ENCODE peak calls at places on chromosomes 6 and 20, in four cellular contexts. J, I, Z and F are unnamed samples. For H3K27me3, the result is how much of the 10 kb centered on the place peaks cover.

GRCh38 chr20:10671221-10671849 is 2.5 kb downstream of the JAG1 start:
- DNase-seq in J (no peak), I (peak), Z (peak), F (no peak)

GRCh38 chr6:15547379-15547778 is 115.4 kb downstream of the DTNBP1 start:
- DNase-seq in Z (no peak), J (no peak), I (peak), F (no peak)

GRCh38 chr6:107511410-107512070 is 21.6 kb downstream of the SOBP start:
- DNase-seq in Z (peak), I (no peak), J (no peak), F (peak)

GRCh38 chr20:32387262-32387661 is 29.1 kb downstream of the ASXL1 start:
- DNase-seq in I (no peak), J (peak), Z (no peak), F (no peak)

GRCh38 chr20:25309395-25310267 is 61.7 kb downstream of the PYGB start:
- DNase-seq in J (no peak), I (peak), Z (peak), F (no peak)

GRCh38 chr20:2708073-2708415 is 15.5 kb downstream of the EBF4 start:
- DNase-seq in Z (no peak), I (no peak), J (no peak), F (no peak)

GRCh38 chr6:506508-506907 is 115.0 kb downstream of the IRF4 start:
- DNase-seq in I (no peak), J (no peak), Z (no peak), F (no peak)

GRCh38 chr6:127484207-127484858 is 25.1 kb upstream of the KIAA0408 start:
- DNase-seq in I (peak), J (peak), Z (no peak), F (no peak)

GRCh38 chr6:11161031-11161966 is 49.8 kb upstream of the ERVFRD-1 start:
- DNase-seq in J (no peak), I (no peak), Z (no peak), F (no peak)

GRCh38 chr20:38196592-38196991 is 31.5 kb upstream of the TGM2 start:
- DNase-seq in I (peak), J (no peak), Z (peak), F (peak)

GRCh38 chr6:158039571-158040050 is 57.9 kb downstream of the SYNJ2 start:
- DNase-seq in Z (peak), I (no peak), J (no peak), F (peak)

GRCh38 chr6:146813554-146813953 is 214.8 kb downstream of the ADGB start:
- DNase-seq in J (no peak), Z (no peak), I (peak), F (no peak)

GRCh38 chr20:14992961-14993360 is 655.5 kb upstream of the FLRT3 start:
- DNase-seq in Z (no peak), I (no peak), J (no peak), F (no peak)

GRCh38 chr6:107107791-107108190 is 7.5 kb downstream of the BEND3 start:
- DNase-seq in Z (peak), J (no peak), I (no peak), F (no peak)

GRCh38 chr6:5339757-5340156 is 78.4 kb downstream of the FARS2 start:
- DNase-seq in I (no peak), Z (no peak), J (no peak), F (no peak)

GRCh38 chr6:20707166-20707485 is 172.9 kb downstream of the CDKAL1 start:
- DNase-seq in Z (no peak), I (no peak), J (no peak), F (no peak)

GRCh38 chr20:329325-329695 is 4.0 kb downstream of the SOX12 start:
- DNase-seq in Z (no peak), J (no peak), I (no peak), F (no peak)

GRCh38 chr6:28081486-28081751 is 1.1 kb downstream of the ZNF165 start:
- DNase-seq in Z (no peak), I (no peak), J (peak), F (no peak)

GRCh38 chr6:3314621-3315020 is 55.9 kb downstream of the PSMG4 start:
- DNase-seq in Z (peak), I (no peak), J (no peak), F (no peak)

GRCh38 chr6:149995971-149996370 is 29.4 kb downstream of the RAET1L start:
- DNase-seq in J (no peak), Z (no peak), I (no peak), F (no peak)
- H3K27me3 ChIP-seq in J (under half), Z (under half), I (under half), F (under half)

GRCh38 chr6:90599151-90599550 is 12.3 kb upstream of the MAP3K7 start:
- DNase-seq in I (no peak), Z (no peak), J (no peak), F (no peak)
- H3K27me3 ChIP-seq in I (under half), Z (under half), J (under half), F (under half)

DNA sequence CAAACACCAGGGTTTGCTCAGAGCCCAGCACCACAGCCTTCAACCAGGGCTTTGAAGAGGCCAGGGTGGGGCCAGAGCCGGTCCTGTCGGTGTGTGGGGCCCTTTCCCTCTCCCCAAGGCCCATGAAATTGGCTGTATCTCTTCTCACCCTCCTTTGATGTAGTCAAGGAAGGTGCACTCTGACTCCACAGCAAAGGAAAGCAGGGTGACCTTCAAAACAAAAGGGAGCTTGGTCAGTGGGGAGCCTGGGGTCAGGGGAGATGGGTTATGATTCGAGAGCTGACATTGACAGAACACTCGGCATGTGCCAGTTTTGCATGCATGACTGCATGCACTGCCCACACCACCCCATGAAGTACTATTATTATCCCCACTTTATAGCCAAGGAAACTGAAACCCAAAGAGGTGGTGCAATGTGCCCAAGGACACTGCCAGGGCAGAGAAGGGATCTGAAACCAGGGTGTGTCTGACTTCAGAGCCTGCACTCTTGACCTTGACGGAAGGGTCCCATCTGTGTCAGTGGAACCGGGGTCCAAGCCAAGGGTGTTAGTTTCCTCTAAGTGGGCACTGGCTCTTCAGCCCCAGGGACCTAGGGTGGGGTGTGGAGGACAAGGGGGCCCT is 55.4 kb downstream of the RAB44 start:
- DNase-seq in I (no peak), J (no peak), Z (no peak), F (peak)
- H3K27me3 ChIP-seq in I (under half), J (under half), Z (under half), F (under half)

DNA sequence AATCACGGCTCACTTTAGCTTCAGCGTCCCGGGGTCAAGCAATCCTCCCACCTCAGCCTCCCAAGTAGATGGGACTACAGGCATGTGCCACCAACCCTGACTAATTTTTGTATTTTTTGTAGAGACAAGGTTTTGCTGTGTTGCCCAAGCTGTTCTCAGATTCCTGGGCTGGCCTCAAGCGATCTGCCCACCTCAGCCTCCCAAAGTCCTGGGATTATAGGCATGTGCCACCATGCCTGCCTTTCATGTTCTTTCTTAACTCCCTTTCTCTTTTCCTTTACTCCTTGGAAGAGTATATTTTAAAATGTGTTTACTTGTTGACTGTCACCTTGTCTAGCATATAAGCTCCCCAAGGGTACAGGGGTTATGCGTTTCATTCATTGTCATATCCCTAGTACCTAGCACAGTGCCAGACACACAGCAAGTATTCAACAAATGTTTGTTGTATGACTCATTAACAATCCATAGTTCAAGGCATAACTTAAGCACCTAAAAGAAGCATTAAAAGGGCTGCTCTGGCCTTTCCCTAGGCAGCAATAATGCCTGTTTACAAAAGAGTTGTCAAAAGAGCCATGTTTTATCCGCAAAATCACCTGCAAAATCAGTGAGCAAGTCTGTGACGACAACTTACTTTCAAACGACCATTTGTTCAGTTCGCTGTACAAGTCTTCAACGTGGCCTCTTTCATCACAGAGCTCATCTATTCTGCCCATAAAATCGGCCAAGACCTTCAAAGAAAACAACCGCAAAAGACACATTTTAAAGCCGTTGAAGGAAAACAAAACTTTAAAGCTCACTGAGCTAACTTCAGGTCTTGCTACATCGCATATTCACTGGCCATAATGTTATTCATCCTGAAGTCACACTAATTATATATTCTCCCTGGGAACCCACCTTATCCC is 4.6 kb downstream of the CYP24A1 start:
- DNase-seq in Z (no peak), I (no peak), J (no peak), F (no peak)
- H3K27me3 ChIP-seq in Z (under half), I (under half), J (under half), F (under half)

GRCh38 chr6:170445487-170445886 is 107.6 kb downstream of the PSMB1 start:
- DNase-seq in J (no peak), I (peak), Z (no peak), F (peak)
- H3K27me3 ChIP-seq in J (under half), I (under half), Z (under half), F (under half)

DNA sequence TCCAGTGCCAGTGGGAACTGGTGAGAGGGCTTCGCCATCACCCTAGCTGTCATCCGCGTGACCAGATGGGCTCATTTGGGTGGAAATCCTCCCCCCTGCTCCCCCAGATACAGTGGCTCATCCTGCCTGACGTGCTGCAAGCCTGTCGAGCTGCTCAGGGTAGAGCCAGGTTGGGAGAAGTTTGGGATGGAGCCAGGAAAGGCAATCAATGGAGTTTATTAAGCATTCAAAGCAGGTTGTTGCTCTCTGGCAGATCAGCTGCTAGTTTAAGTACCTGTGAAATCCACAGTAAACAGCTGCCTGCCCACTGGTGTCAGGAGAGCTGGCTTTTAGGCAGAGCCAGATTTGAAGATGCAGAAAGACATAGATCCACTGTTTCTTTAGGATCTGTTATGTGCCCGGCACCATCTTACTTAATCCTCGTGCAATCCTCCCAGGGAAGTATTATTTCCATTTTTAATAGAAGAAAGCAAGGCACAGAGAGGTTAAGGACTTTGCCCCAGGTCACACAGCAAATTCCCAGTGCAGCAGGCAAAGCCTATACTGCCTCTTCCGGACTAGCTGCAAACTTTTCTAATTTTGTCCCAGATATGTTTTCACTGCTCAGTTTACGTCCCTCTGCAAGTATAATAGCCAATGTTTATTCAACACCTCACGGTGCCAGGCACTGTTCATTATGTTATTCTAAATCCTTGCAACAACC is 54.1 kb upstream of the KCNG1 start:
- DNase-seq in J (no peak), I (no peak), Z (no peak), F (no peak)
- H3K27me3 ChIP-seq in J (under half), I (under half), Z (under half), F (under half)

GRCh38 chr6:75396005-75396800 is 97.4 kb downstream of the FILIP1 start:
- DNase-seq in J (no peak), Z (no peak), I (no peak), F (no peak)
- H3K27me3 ChIP-seq in J (under half), Z (under half), I (under half), F (under half)

DNA sequence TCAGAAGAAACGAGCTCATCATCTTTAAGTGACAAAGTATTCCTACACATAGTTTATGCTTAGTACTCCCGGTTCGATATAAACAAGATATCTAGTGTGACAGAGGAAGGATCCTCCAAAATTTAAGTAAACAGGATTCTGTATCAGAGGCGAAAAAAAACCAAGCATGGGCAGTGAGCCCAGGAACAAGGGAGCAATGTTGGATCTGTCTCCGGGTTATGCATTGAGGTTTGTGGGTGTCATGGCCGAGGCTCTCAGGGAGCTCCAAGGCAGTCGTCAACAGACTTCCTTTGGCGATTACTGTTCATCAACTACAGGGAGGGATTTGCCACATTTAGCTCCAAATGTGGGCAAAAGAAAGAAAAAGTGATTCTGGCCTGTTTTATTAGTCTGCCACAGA is 319.5 kb downstream of the CBLN4 start:
- DNase-seq in J (no peak), Z (no peak), I (no peak), F (no peak)
- H3K27me3 ChIP-seq in J (under half), Z (under half), I (under half), F (under half)

DNA sequence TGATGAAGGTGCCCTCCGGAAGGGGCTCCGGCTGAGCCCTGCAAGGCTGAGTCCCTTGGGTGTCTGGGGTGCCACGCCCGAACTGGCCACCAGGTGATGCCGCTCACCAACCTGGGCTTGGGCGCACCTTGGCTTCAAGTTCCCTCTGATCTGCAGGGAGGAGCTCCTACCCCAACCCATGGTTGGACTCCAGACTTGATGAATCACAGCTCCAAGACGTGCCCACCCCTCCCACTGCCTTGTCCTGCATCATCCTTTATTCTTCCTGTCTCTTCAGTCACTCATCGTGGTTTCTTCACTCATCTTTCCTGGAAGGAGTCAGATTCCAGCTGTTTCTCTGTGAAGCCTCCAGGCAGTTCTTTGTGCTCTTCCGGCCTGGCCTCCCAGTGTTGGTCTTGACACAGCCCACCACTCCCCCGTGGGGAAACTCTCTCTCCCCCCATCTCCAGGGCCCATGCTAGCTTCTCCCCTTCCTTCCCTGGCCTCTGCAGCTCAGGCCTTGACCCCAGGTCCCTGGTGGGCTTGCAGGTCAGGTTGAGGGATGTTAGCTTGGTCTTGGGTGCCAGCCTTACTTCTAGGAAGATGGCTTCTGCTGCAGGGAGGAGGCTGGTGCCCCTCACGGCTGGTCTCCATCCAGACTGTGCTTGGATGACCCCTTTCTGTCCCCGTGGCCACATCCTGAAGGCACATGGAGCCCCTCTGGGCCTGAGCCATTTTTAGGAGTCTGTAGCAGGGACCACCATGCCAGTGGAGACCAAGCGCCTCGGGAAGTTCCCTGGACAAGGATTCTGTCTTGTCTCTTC is 2.6 kb upstream of the ZBP1 start:
- DNase-seq in I (peak), J (peak), Z (peak), F (no peak)
- H3K27me3 ChIP-seq in I (under half), J (under half), Z (under half), F (under half)

GRCh38 chr20:22533823-22534751 is 50.3 kb downstream of the FOXA2 start:
- DNase-seq in I (no peak), J (no peak), Z (no peak), F (no peak)
- H3K27me3 ChIP-seq in I (under half), J (under half), Z (under half), F (under half)